ENCODE peak calls at places on chromosomes 6 and 20, in six cellular contexts. Z is IMR-90, Q is A549, R is K562, J is GM12878, C is HepG2. P is an unnamed sample.

GRCh38 chr20:44942264-44942973 is 17.8 kb downstream of the TOMM34 start:
- DNase-seq in R (no peak), Q (no peak), C (peak; percentile 21), J (no peak), Z (no peak), P (no peak)

GRCh38 chr6:149026530-149026942 is 279.7 kb downstream of the UST start:
- DNase-seq in R (peak; percentile 69), Q (peak; percentile 72), Z (peak; percentile 98), C (peak; percentile 48), J (no peak), P (peak; percentile 51)

GRCh38 chr20:52586697-52587096 is 385.5 kb upstream of the TSHZ2 start:
- DNase-seq in R (no peak), C (no peak), Z (no peak), J (no peak), Q (no peak), P (no peak)

GRCh38 chr6:13156381-13156780 is 172.0 kb downstream of the TBC1D7 start:
- DNase-seq in Z (no peak), Q (no peak), R (no peak), C (no peak), J (no peak), P (no peak)

GRCh38 chr6:39228992-39229767 is at the start of gene KCNK5:
- DNase-seq in Q (peak; percentile 70), R (peak; percentile 98), C (peak; percentile 13), J (no peak), Z (peak; percentile 2), P (peak; percentile 93)

GRCh38 chr20:64242797-64243475 is 12.6 kb upstream of the PCMTD2 start:
- DNase-seq in C (peak; percentile 94), Q (no peak), Z (no peak), J (no peak), R (no peak), P (no peak)

GRCh38 chr20:3380228-3381070 is 27.0 kb downstream of the DNAAF9 start:
- DNase-seq in J (no peak), Q (no peak), C (no peak), Z (peak; percentile 49), R (no peak), P (no peak)

GRCh38 chr20:61387204-61387958 is 135.3 kb downstream of the CDH4 start:
- DNase-seq in J (no peak), Z (peak; percentile 41), C (no peak), R (peak; percentile 62), Q (peak; percentile 12), P (peak; percentile 65)

GRCh38 chr6:36089048-36089447 is 41.3 kb upstream of the MAPK13 start:
- DNase-seq in Q (no peak), C (no peak), Z (no peak), R (no peak), J (no peak), P (no peak)

GRCh38 chr6:49030621-49031020 is 432.4 kb downstream of the MMUT start:
- DNase-seq in C (no peak), Q (no peak), J (no peak), R (no peak), Z (no peak), P (no peak)

GRCh38 chr6:163943647-163944395 is 529.3 kb downstream of the QKI start:
- DNase-seq in R (no peak), Z (peak; percentile 35), J (no peak), C (no peak), Q (no peak), P (no peak)

GRCh38 chr6:109743739-109744138 is 52.6 kb downstream of the FIG4 start:
- DNase-seq in Q (no peak), J (no peak), C (no peak), Z (peak; percentile 87), R (no peak), P (no peak)

GRCh38 chr6:32973934-32974333 is 5.5 kb downstream of the BRD2 start:
- DNase-seq in J (no peak), Q (peak; percentile 48), R (peak; percentile 66), C (no peak), Z (peak; percentile 66), P (no peak)

GRCh38 chr20:37836926-37837325 is 66.0 kb upstream of the VSTM2L start:
- DNase-seq in R (no peak), Q (no peak), C (no peak), Z (no peak), J (no peak), P (no peak)

GRCh38 chr6:107847844-107848802 is 24.0 kb upstream of the SCML4 start:
- DNase-seq in Q (peak; percentile 70), Z (peak; percentile 63), J (no peak), R (peak; percentile 91), C (peak; percentile 58), P (peak; percentile 93)

GRCh38 chr6:149716584-149716983 is 1.3 kb downstream of the LATS1 start:
- DNase-seq in Q (no peak), C (no peak), Z (peak; percentile 20), R (no peak), J (no peak), P (no peak)

GRCh38 chr6:99711302-99711701 is 104.7 kb downstream of the PRDM13 start:
- DNase-seq in Z (no peak), Q (no peak), C (no peak), J (no peak), R (no peak), P (no peak)

GRCh38 chr6:14705841-14706377 is 540.0 kb upstream of the JARID2 start:
- DNase-seq in Q (no peak), C (no peak), R (no peak), J (no peak), Z (no peak), P (no peak)

GRCh38 chr20:33387177-33387576 is 14.1 kb downstream of the CDK5RAP1 start:
- DNase-seq in Z (peak; percentile 28), Q (peak; percentile 85), J (no peak), C (no peak), R (no peak), P (no peak)

GRCh38 chr6:159693894-159694545 is 979 bp upstream of the SOD2 start:
- DNase-seq in R (peak; percentile 37), C (peak; percentile 73), Z (peak; percentile 36), J (no peak), Q (no peak), P (no peak)

GRCh38 chr6:55983861-55984260 is 108.5 kb upstream of the BMP5 start:
- DNase-seq in Q (no peak), R (no peak), J (no peak), Z (no peak), C (no peak), P (no peak)

GRCh38 chr6:85092224-85092623 is 327.8 kb upstream of the TBX18 start:
- DNase-seq in C (no peak), Z (no peak), Q (no peak), R (no peak), J (no peak), P (peak; percentile 34)

GRCh38 chr6:54419885-54420284 is 111.6 kb downstream of the TINAG start:
- DNase-seq in Q (peak; percentile 47), R (no peak), J (no peak), C (no peak), Z (peak; percentile 96), P (no peak)

GRCh38 chr6:14320342-14320741 is 202.8 kb downstream of the CD83 start:
- DNase-seq in J (no peak), C (no peak), R (no peak), Q (no peak), Z (no peak), P (no peak)

GRCh38 chr6:140271759-140272377 is 897.4 kb upstream of the CITED2 start:
- DNase-seq in J (peak; percentile 36), Z (no peak), R (no peak), Q (no peak), C (no peak), P (no peak)

GRCh38 chr6:140274548-140274947 is 900.1 kb upstream of the CITED2 start:
- DNase-seq in J (no peak), R (no peak), Z (no peak), C (no peak), Q (no peak), P (no peak)

GRCh38 chr6:140275725-140276124 is 901.3 kb upstream of the CITED2 start:
- DNase-seq in J (no peak), Z (no peak), C (no peak), Q (no peak), R (no peak), P (no peak)

GRCh38 chr6:140264451-140264850 is 890.0 kb upstream of the CITED2 start:
- DNase-seq in R (no peak), C (no peak), J (no peak), Z (peak; percentile 19), Q (no peak), P (no peak)

DNA sequence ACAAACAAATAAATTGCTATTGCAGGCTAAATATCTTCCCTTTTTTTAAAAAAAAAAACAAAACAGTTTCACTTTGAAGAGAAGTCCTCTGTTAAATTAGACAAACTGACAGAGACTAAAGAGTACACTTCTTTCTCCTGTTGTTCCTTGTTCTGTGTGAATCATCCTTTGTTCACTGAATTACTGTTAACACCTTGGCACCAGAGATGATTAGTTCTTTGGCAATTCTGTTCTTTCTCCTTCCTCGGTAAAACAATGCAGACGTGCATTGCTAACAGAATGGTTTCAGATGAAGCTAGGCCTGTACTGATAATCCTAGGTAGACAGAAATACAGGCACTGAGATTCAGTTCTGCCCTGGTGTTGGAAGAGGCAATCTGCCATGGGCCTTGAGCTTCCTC is 895.3 kb upstream of the CITED2 start:
- DNase-seq in Z (no peak), C (no peak), J (no peak), R (no peak), Q (no peak), P (no peak)
- TF ChIP-seq BHLHE40 in Z (no peak), C (no peak), J (no peak), R (no peak), Q (no peak), P (no peak)

GRCh38 chr6:161198176-161198575 is 75.7 kb downstream of the AGPAT4 start:
- DNase-seq in J (no peak), Q (no peak), R (no peak), Z (no peak), C (no peak), P (no peak)
- TF ChIP-seq BHLHE40 in J (no peak), Q (no peak), R (no peak), Z (no peak), C (no peak), P (no peak)

GRCh38 chr6:135647521-135647920 is 150.0 kb upstream of the AHI1 start:
- DNase-seq in C (no peak), Q (no peak), Z (no peak), J (no peak), R (no peak), P (no peak)

GRCh38 chr6:135655055-135655454 is 157.5 kb upstream of the AHI1 start:
- DNase-seq in J (no peak), R (no peak), C (no peak), Z (peak; percentile 51), Q (no peak), P (no peak)

GRCh38 chr6:135657207-135657606 is 159.7 kb upstream of the AHI1 start:
- DNase-seq in J (no peak), R (no peak), Q (no peak), Z (no peak), C (no peak), P (no peak)

GRCh38 chr6:135651964-135652755 is 154.6 kb upstream of the AHI1 start:
- DNase-seq in Z (peak; percentile 10), R (no peak), Q (no peak), J (peak; percentile 51), C (no peak), P (no peak)
- TF ChIP-seq BHLHE40 in Z (no peak), R (no peak), Q (no peak), J (no peak), C (no peak), P (no peak)

DNA sequence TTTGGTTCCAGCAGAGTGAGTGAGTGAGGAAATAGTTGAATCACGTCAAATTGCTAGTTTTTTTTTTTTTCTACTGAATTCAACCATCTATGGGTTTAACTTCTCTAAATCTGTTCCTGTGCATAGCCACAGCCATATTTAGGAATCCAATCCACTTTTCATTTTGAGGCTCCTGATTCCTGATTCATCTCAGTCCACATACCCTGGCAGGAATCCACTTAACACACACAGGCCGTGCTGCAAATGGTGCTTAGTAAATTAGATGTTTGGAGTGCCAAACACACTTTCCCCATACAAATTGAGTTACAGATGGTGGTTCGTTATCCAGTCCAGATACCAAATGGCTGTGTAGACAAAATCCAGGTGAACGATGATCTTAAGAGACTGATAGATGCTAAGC is 220.3 kb downstream of the ALDH8A1 start:
- DNase-seq in C (no peak), R (no peak), Q (no peak), J (no peak), Z (peak; percentile 29), P (no peak)
- TF ChIP-seq BHLHE40 in C (no peak), R (no peak), Q (no peak), J (no peak), Z (no peak), P (no peak)